ENCODE peak calls at places on chromosomes 4 and X, in nine cellular contexts. O, D, S, V, Y, X, U, Q and G are unnamed samples.

GRCh38 chrX:25017667-25018247 is 2.0 kb upstream of the ARX start:
- DNase-seq in O (no peak), D (no peak), S (no peak), V (no peak), Y (no peak), X (no peak), U (no peak), Q (no peak), G (no peak)

GRCh38 chr4:8084712-8085490 is 73.7 kb downstream of the ABLIM2 start:
- DNase-seq in O (no peak), D (no peak), S (no peak), V (no peak), Y (no peak), X (no peak), U (no peak), Q (no peak), G (no peak)

GRCh38 chr4:152942346-152942745 is 6.2 kb downstream of the FHDC1 start:
- DNase-seq in O (no peak), D (no peak), S (no peak), V (no peak), Y (no peak), X (no peak), U (no peak), Q (no peak), G (no peak)

GRCh38 chr4:126223784-126224407 is 909.1 kb downstream of the FAT4 start:
- DNase-seq in O (no peak), D (no peak), S (no peak), V (no peak), Y (no peak), X (no peak), U (no peak), Q (no peak), G (no peak)

GRCh38 chr4:100269446-100269845 is 79.2 kb upstream of the DDIT4L start:
- DNase-seq in O (no peak), D (no peak), S (no peak), V (no peak), Y (no peak), X (no peak), U (no peak), Q (no peak), G (no peak)

GRCh38 chrX:85196319-85196718 is 47.3 kb downstream of the SATL1 start:
- DNase-seq in O (no peak), D (no peak), S (no peak), V (no peak), Y (no peak), X (no peak), U (no peak), Q (no peak), G (no peak)

GRCh38 chr4:77172336-77172735 is 15.3 kb downstream of the CCNG2 start:
- DNase-seq in O (no peak), D (peak; percentile 93), S (no peak), V (no peak), Y (peak; percentile 94), X (no peak), U (no peak), Q (no peak), G (no peak)

GRCh38 chr4:165294907-165295306 is 32.6 kb upstream of the MSMO1 start:
- DNase-seq in O (no peak), D (no peak), S (no peak), V (no peak), Y (no peak), X (no peak), U (no peak), Q (peak; percentile 41), G (peak; percentile 25)

GRCh38 chrX:9765737-9766098 is at the start of gene GPR143:
- DNase-seq in O (no peak), D (no peak), S (no peak), V (no peak), Y (no peak), X (no peak), U (no peak), Q (no peak), G (no peak)

GRCh38 chr4:75895744-75896314 is 6.4 kb downstream of the PPEF2 start:
- DNase-seq in O (peak; percentile 55), D (no peak), S (no peak), V (no peak), Y (no peak), X (no peak), U (no peak), Q (no peak), G (peak; percentile 57)

GRCh38 chr4:157443537-157443936 is 223.0 kb downstream of the GRIA2 start:
- DNase-seq in O (no peak), D (no peak), S (no peak), V (no peak), Y (no peak), X (no peak), U (no peak), Q (no peak), G (no peak)

GRCh38 chr4:23900636-23901035 is 10.8 kb upstream of the PPARGC1A start:
- DNase-seq in O (no peak), D (no peak), S (no peak), V (no peak), Y (no peak), X (no peak), U (no peak), Q (no peak), G (no peak)

GRCh38 chr4:23899565-23899964 is 9.7 kb upstream of the PPARGC1A start:
- DNase-seq in O (no peak), D (no peak), S (no peak), V (no peak), Y (no peak), X (no peak), U (no peak), Q (no peak), G (no peak)

GRCh38 chr4:23904639-23905061 is 14.8 kb upstream of the PPARGC1A start:
- DNase-seq in O (no peak), D (no peak), S (no peak), V (no peak), Y (no peak), X (no peak), U (no peak), Q (no peak), G (no peak)

GRCh38 chr4:23903859-23904438 is 14.1 kb upstream of the PPARGC1A start:
- DNase-seq in O (no peak), D (no peak), S (no peak), V (peak; percentile 58), Y (no peak), X (no peak), U (no peak), Q (no peak), G (no peak)

DNA sequence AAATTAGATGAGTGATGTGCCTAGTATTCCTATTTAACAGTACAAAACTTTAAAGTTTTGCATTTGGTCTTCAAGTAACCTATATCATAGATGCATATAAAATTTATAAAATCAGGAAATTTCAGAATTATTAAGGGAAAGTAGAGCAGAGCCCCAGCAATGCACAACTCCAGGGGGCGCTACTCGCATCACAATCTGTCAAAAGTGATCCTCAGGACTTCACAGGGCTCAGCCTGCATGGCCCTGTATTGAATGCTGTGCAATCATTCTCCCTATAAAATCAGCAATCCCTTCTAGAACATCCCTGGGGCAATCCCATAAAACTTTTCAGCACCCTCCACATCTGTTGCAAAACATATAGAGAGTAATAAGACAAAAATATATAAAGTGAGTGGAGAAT is 12.4 kb upstream of the PPARGC1A start:
- DNase-seq in O (no peak), D (no peak), S (no peak), V (no peak), Y (no peak), X (no peak), U (no peak), Q (no peak), G (no peak)
- TF ChIP-seq CTCF in O (no peak), D (peak; percentile 8), S (no peak), V (no peak), Y (no peak), X (no peak), U (no peak), Q (peak; percentile 7), G (no peak)

GRCh38 chrX:154046262-154046771 is 26.6 kb upstream of the IRAK1 start:
- DNase-seq in O (no peak), D (peak; percentile 74), S (peak; percentile 43), V (no peak), Y (peak; percentile 58), X (peak; percentile 46), U (no peak), Q (no peak), G (no peak)
- TF ChIP-seq CTCF in O (no peak), D (peak; percentile 36), S (peak; percentile 28), V (no peak), Y (peak; percentile 20), X (no peak), U (no peak), Q (no peak), G (no peak)

DNA sequence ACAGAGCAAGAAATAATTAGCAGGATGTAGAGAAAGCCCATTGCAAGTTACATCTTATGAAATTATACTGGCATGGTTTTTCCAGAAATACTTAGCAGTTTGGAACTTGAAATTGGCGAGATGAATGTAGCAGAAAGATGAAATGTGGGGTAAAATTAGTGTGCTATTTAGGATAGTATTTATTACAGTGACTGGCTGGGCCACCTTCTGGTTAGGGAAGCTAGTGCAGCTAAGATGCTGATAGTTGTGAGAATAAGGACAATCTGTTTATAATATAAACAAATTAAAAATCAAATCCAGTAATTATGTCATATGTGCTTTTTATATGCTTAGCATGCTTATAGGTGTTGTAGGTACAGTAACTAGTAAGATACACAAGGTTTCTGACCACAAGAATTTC is 74.8 kb downstream of the IL15 start:
- DNase-seq in O (no peak), D (no peak), S (no peak), V (no peak), Y (peak; percentile 17), X (no peak), U (no peak), Q (no peak), G (no peak)
- TF ChIP-seq CTCF in O (peak; percentile 56), D (peak; percentile 67), S (peak; percentile 52), V (peak; percentile 38), Y (peak; percentile 78), X (peak; percentile 53), U (no peak), Q (peak; percentile 61), G (peak; percentile 46)

DNA sequence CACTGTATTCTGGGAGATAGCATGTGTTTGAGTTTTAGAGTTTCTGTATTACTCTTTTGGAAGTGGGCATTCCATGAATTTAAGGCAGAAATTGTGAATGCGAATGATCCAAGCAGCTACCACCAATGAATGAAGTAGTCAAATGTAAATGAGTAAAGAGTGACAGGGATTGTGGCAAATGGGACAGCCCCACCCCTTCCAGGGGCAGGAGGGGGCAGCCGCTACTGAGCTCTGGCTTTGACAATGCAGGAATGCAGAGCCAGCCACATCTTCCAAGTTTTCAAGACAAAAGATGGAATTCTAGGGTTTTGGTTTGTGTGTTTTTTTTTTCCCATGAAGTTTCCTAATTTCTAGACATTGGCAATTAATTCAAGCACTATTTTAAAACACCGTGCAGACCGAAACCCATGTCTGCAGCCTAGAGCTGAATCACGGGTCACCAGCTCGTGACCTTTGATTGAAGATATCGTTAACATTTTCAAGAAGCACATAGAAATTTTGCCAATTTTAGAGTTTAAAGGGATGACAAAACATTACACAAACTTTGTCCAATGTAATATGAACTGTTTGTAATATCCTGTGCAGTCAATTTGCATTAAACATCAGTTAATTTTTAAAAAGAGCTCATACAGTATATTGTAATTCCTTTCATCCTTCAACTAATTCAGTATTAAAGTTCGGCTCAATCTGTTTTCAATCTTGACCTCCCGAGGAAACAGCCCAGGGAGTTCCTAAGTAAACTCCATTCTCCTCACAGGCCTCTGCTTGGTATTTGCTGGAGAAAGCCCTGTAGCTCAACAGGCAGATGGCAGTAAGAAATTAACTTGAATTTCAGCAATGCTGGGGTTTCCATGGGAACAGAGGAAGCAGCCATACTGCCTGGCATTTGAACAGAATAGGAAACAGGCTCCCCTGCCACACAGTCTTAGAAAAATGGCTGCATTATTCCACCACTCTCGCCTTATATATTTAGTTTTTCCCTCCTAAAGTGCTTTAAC is 83.4 kb downstream of the UCHL1 start:
- DNase-seq in O (no peak), D (peak; percentile 94), S (no peak), V (no peak), Y (peak; percentile 84), X (no peak), U (no peak), Q (no peak), G (no peak)
- TF ChIP-seq CTCF in O (no peak), D (peak; percentile 40), S (peak; percentile 33), V (no peak), Y (peak; percentile 15), X (peak; percentile 10), U (no peak), Q (no peak), G (no peak)